ENCODE peak calls at places on chromosomes 16 and 17, in eight cellular contexts. Z is CD4-positive, alpha-beta T cell; I is progenitor cell of endocrine pancreas; N is pancreas; B is nephron progenitor cell; U is gastrocnemius medialis; G is WTC11; S is fibroblast of the aortic adventitia. W is an unnamed sample.

GRCh38 chr16:52976539-52977167 is 76.0 kb downstream of the CHD9NB start:
- DNase-seq in B (no peak), I (no peak), G (no peak), S (peak; percentile 27), Z (no peak), N (no peak), U (no peak), W (no peak)

GRCh38 chr17:62626719-62627218 is 701 bp upstream of the MRC2 start:
- DNase-seq in Z (no peak), S (peak; percentile 93), B (no peak), N (no peak), U (peak; percentile 51), G (peak; percentile 84), I (peak; percentile 39), W (peak; percentile 69)

GRCh38 chr17:34654276-34654675 is 74.9 kb downstream of the TMEM132E start:
- DNase-seq in B (no peak), U (no peak), N (no peak), I (no peak), S (no peak), G (no peak), Z (no peak), W (no peak)

GRCh38 chr17:65173284-65173793 is 36.2 kb downstream of the RGS9 start:
- DNase-seq in S (peak; percentile 21), U (no peak), I (no peak), Z (peak; percentile 53), B (no peak), N (no peak), G (no peak), W (no peak)

GRCh38 chr17:76924345-76925332 is 56.4 kb downstream of the MGAT5B start:
- DNase-seq in S (no peak), B (no peak), N (no peak), G (no peak), I (no peak), Z (no peak), U (no peak), W (no peak)

GRCh38 chr17:41773190-41773588 is 13.3 kb downstream of the JUP start:
- DNase-seq in N (peak; percentile 84), Z (no peak), G (peak; percentile 41), U (peak; percentile 65), B (peak; percentile 57), S (peak; percentile 64), I (no peak), W (no peak)

GRCh38 chr16:75801307-75801706 is 75.0 kb upstream of the CPHXL start:
- DNase-seq in G (no peak), B (no peak), I (no peak), S (no peak), N (no peak), Z (no peak), U (no peak), W (no peak)

GRCh38 chr16:82991435-82991834 is 364.7 kb downstream of the CDH13 start:
- DNase-seq in U (no peak), I (no peak), N (no peak), B (no peak), Z (no peak), S (no peak), G (no peak), W (no peak)

GRCh38 chr17:4173771-4174170 is 30.8 kb downstream of the CYB5D2 start:
- DNase-seq in I (no peak), U (no peak), G (no peak), S (no peak), Z (no peak), N (no peak), B (no peak), W (no peak)

GRCh38 chr16:90046971-90047713 is 27.9 kb upstream of the DBNDD1 start:
- DNase-seq in S (peak; percentile 61), B (peak; percentile 82), N (peak; percentile 75), Z (no peak), U (peak; percentile 32), I (no peak), G (peak; percentile 29), W (peak; percentile 59)

GRCh38 chr17:63950940-63951907 is 19.1 kb upstream of the CD79B start:
- DNase-seq in B (no peak), G (peak; percentile 75), Z (no peak), U (no peak), I (peak; percentile 58), S (no peak), N (peak; percentile 67), W (peak; percentile 53)

GRCh38 chr17:78812849-78813248 is 27.8 kb downstream of the USP36 start:
- DNase-seq in B (no peak), I (no peak), G (no peak), N (no peak), U (no peak), Z (no peak), S (peak; percentile 17), W (no peak)

GRCh38 chr16:19595043-19595767 is 39.7 kb downstream of the VPS35L start:
- DNase-seq in G (no peak), N (peak; percentile 69), B (no peak), I (no peak), U (no peak), S (peak; percentile 94), Z (no peak), W (no peak)

GRCh38 chr17:16269658-16270057 is 52.6 kb downstream of the PIGL start:
- DNase-seq in G (no peak), S (peak; percentile 78), I (no peak), B (no peak), N (no peak), Z (no peak), U (no peak), W (no peak)

GRCh38 chr16:4347010-4347409 is 4.1 kb downstream of the PAM16 start:
- DNase-seq in I (no peak), U (no peak), B (no peak), Z (no peak), G (no peak), S (no peak), N (no peak), W (no peak)

GRCh38 chr16:17369441-17369951 is 101.3 kb downstream of the XYLT1 start:
- DNase-seq in B (no peak), I (no peak), U (no peak), S (no peak), N (no peak), G (no peak), Z (peak; percentile 70), W (no peak)

GRCh38 chr17:28549274-28550132 is 2.9 kb downstream of the UNC119 start:
- DNase-seq in N (no peak), I (no peak), U (no peak), S (no peak), G (no peak), B (no peak), Z (peak; percentile 50), W (no peak)

GRCh38 chr17:36901506-36901905 is 35.8 kb upstream of the LHX1 start:
- DNase-seq in G (peak; percentile 39), U (no peak), N (no peak), I (no peak), B (no peak), Z (no peak), S (peak; percentile 30), W (no peak)

GRCh38 chr17:82033359-82034085 is 2.0 kb downstream of the RAC3 start:
- DNase-seq in N (no peak), Z (no peak), U (no peak), G (no peak), I (no peak), S (no peak), B (no peak), W (no peak)

GRCh38 chr16:78396046-78396445 is 296.6 kb downstream of the WWOX start:
- DNase-seq in G (no peak), U (no peak), S (no peak), I (no peak), B (no peak), Z (no peak), N (no peak), W (no peak)

GRCh38 chr16:78396673-78397072 is 297.2 kb downstream of the WWOX start:
- DNase-seq in U (no peak), B (no peak), N (no peak), Z (no peak), S (no peak), I (no peak), G (no peak), W (no peak)

GRCh38 chr16:78390828-78391227 is 291.4 kb downstream of the WWOX start:
- DNase-seq in S (no peak), N (no peak), U (no peak), Z (no peak), I (no peak), G (no peak), B (no peak), W (no peak)

GRCh38 chr16:78392585-78393195 is 293.2 kb downstream of the WWOX start:
- DNase-seq in I (no peak), B (no peak), N (no peak), S (no peak), G (no peak), U (no peak), Z (no peak), W (no peak)

DNA sequence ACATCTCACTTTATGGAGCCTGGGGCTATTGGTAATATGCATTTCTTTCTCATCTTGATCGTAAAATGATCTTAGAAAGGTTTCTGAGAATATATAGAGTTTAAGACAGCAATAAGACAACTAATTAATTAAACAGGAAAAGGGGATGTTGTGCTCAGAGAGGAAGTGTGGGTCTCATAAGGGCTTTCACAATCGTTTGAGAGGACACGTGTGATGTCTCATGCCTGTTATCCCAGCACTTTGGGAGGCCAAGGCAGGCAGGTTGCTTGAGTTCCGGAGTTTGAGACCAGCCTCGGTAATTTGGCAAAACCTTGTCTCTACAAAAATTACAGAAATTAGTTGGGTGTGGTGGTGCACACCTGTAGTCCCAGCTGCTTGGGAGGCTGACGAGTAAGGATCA is 295.6 kb downstream of the WWOX start:
- DNase-seq in U (no peak), Z (no peak), I (no peak), S (no peak), G (no peak), N (no peak), B (no peak), W (no peak)
- TF ChIP-seq CTCF in U (no peak), Z (no peak), I (no peak), S (no peak), G (no peak), N (no peak), B (no peak), W (no peak)

DNA sequence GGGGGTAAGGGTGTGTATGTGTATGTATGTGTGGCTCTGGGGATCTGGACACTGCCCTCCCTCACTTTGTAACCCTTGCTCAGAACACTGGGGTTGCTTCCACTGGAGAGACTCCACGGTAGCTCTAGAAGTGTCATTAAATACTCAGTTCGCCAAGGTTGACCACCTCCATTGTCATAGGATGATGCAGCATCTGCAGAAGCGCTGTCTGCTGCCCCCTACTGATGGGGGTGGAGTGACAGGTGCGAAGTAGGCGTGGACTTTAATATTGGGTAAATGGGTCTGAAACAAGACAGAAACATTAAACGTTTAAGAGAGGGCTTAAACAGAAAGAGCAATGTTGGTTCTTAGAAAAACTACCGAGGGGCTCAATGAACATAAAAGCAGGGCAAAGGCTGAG is 35.5 kb upstream of the STAC2 start:
- DNase-seq in N (no peak), B (peak; percentile 23), Z (no peak), G (peak; percentile 79), S (no peak), U (no peak), I (no peak), W (no peak)
- TF ChIP-seq CTCF in N (no peak), B (no peak), Z (no peak), G (peak; percentile 54), S (peak; percentile 10), U (no peak), I (peak; percentile 33), W (no peak)

GRCh38 chr17:27206447-27206846 is 87.5 kb upstream of the WSB1 start:
- DNase-seq in U (no peak), B (no peak), G (peak; percentile 14), I (no peak), N (no peak), Z (no peak), S (no peak), W (no peak)
- TF ChIP-seq CTCF in U (no peak), B (no peak), G (no peak), I (no peak), N (no peak), Z (no peak), S (no peak), W (no peak)

GRCh38 chr16:57377080-57377841 is 5.0 kb downstream of the CX3CL1 start:
- DNase-seq in N (no peak), Z (no peak), B (no peak), S (no peak), U (no peak), G (no peak), I (no peak), W (no peak)
- TF ChIP-seq CTCF in N (no peak), Z (no peak), B (no peak), S (no peak), U (no peak), G (no peak), I (no peak), W (no peak)

W was measured in mesothelial cell of epicardium.